ENCODE peak calls at places on chromosomes 7 and 10, in four cellular contexts. Y, G, B and K are unnamed samples.

GRCh38 chr10:78581133-78581694 is 487.6 kb upstream of the ZMIZ1 start:
- DNase-seq in Y (no peak), G (no peak), B (no peak), K (no peak)

GRCh38 chr10:93495654-93496321 is 624 bp upstream of the CEP55 start:
- DNase-seq in G (no peak), Y (no peak), B (no peak), K (no peak)

GRCh38 chr7:151291206-151291605 is 42.7 kb upstream of the SMARCD3 start:
- DNase-seq in G (no peak), B (peak), Y (no peak), K (no peak)

GRCh38 chr7:119197872-119198527 is 973.5 kb downstream of the ANKRD7 start:
- DNase-seq in G (no peak), Y (no peak), B (peak), K (peak)

GRCh38 chr7:81206217-81206616 is 287.4 kb upstream of the SEMA3C start:
- DNase-seq in B (no peak), Y (no peak), G (no peak), K (no peak)

GRCh38 chr10:108515821-108516220 is 1351.3 kb upstream of the SORCS1 start:
- DNase-seq in Y (no peak), G (no peak), B (no peak), K (no peak)

GRCh38 chr10:2870654-2871053 is 196.7 kb upstream of the PFKP start:
- DNase-seq in Y (no peak), B (no peak), G (no peak), K (no peak)

GRCh38 chr7:78057571-78057970 is 259.0 kb downstream of the PHTF2 start:
- DNase-seq in B (no peak), Y (no peak), G (no peak), K (no peak)

GRCh38 chr7:98210513-98211220 is 572 bp upstream of the BHLHA15 start:
- DNase-seq in B (peak), Y (no peak), G (no peak), K (peak)

GRCh38 chr7:83439021-83439420 is 209.9 kb downstream of the SEMA3E start:
- DNase-seq in G (no peak), Y (no peak), B (no peak), K (no peak)

GRCh38 chr7:74453321-74454011 is at the start of gene GTF2IRD1:
- DNase-seq in Y (peak), B (peak), G (peak), K (peak)

GRCh38 chr7:134108803-134109202 is 18.3 kb upstream of the LRGUK start:
- DNase-seq in B (no peak), G (no peak), Y (no peak), K (no peak)

GRCh38 chr7:7970620-7971307 is 2.2 kb downstream of the GLCCI1 start:
- DNase-seq in B (no peak), G (no peak), Y (peak), K (no peak)

GRCh38 chr7:44213206-44213871 is 12.6 kb downstream of the YKT6 start:
- DNase-seq in B (peak), Y (no peak), G (no peak), K (no peak)

GRCh38 chr10:28906934-28907333 is 229.6 kb downstream of the BAMBI start:
- DNase-seq in B (no peak), G (no peak), Y (no peak), K (no peak)

GRCh38 chr7:93835684-93836083 is 54.9 kb downstream of the TFPI2 start:
- DNase-seq in Y (no peak), B (no peak), G (no peak), K (no peak)

GRCh38 chr10:120824864-120825263 is 26.3 kb upstream of the WDR11 start:
- DNase-seq in G (no peak), Y (no peak), B (no peak), K (peak)

GRCh38 chr7:49778731-49779270 is 5.4 kb downstream of the VWC2 start:
- DNase-seq in B (no peak), Y (no peak), G (no peak), K (no peak)

GRCh38 chr7:104926905-104927454 is 87.0 kb upstream of the KMT2E start:
- DNase-seq in G (peak), B (no peak), Y (no peak), K (peak)

GRCh38 chr7:22166928-22167327 is 190.0 kb downstream of the RAPGEF5 start:
- DNase-seq in Y (no peak), G (no peak), B (no peak), K (no peak)

GRCh38 chr10:4053940-4054339 is 268.9 kb upstream of the KLF6 start:
- DNase-seq in B (no peak), G (no peak), Y (no peak), K (no peak)

GRCh38 chr7:94332571-94332970 is 62.1 kb upstream of the COL1A2 start:
- DNase-seq in G (no peak), Y (no peak), B (no peak), K (no peak)

GRCh38 chr7:74579800-74580685 is 77.5 kb upstream of the GTF2I start:
- DNase-seq in Y (no peak), G (peak), B (no peak), K (peak)

GRCh38 chr10:73044378-73045285 is 52.0 kb downstream of the P4HA1 start:
- DNase-seq in G (no peak), B (no peak), Y (no peak), K (no peak)

GRCh38 chr10:84499846-84500245 is 171.5 kb downstream of the CCSER2 start:
- DNase-seq in G (no peak), B (no peak), Y (no peak), K (peak)

GRCh38 chr10:132632851-132633684 is 95.5 kb downstream of the INPP5A start:
- DNase-seq in B (peak), G (no peak), Y (no peak), K (no peak)

GRCh38 chr7:12909483-12909882 is 222.1 kb downstream of the ARL4A start:
- DNase-seq in Y (no peak), G (no peak), B (no peak), K (no peak)

GRCh38 chr7:90595801-90596683 is at the start of gene CDK14:
- DNase-seq in Y (peak), G (peak), B (peak), K (peak)

GRCh38 chr7:139339025-139339424 is 2.1 kb upstream of the FMC1 start:
- DNase-seq in Y (no peak), B (no peak), G (no peak), K (no peak)

GRCh38 chr7:50657341-50657873 is 92.2 kb upstream of the DDC start:
- DNase-seq in B (peak), G (no peak), Y (no peak), K (peak)

GRCh38 chr7:91814189-91814588 is 66.3 kb downstream of the MTERF1 start:
- DNase-seq in G (no peak), B (no peak), Y (no peak), K (no peak)

GRCh38 chr7:155763721-155764431 is 48.4 kb downstream of the SHH start:
- DNase-seq in B (no peak), Y (peak), G (no peak), K (no peak)

GRCh38 chr7:16915405-16915804 is 33.6 kb upstream of the AGR3 start:
- DNase-seq in G (no peak), B (no peak), Y (no peak), K (peak)

GRCh38 chr7:4145576-4145975 is 536.5 kb upstream of the FOXK1 start:
- DNase-seq in G (no peak), Y (no peak), B (no peak), K (no peak)

GRCh38 chr7:234712-235553 is 42.6 kb downstream of the FAM20C start:
- DNase-seq in G (no peak), B (peak), Y (no peak), K (peak)

GRCh38 chr10:79431891-79432831 is 13.3 kb downstream of the ZCCHC24 start:
- DNase-seq in B (peak), Y (no peak), G (no peak), K (no peak)

GRCh38 chr7:152492952-152493351 is 57.1 kb upstream of the KMT2C start:
- DNase-seq in Y (no peak), B (peak), G (no peak), K (no peak)

GRCh38 chr10:5624701-5625100 is 41.7 kb downstream of the ASB13 start:
- DNase-seq in B (no peak), G (no peak), Y (no peak), K (no peak)

GRCh38 chr10:33434948-33435347 is 100.5 kb upstream of the NRP1 start:
- DNase-seq in G (no peak), Y (no peak), B (no peak), K (no peak)